ENCODE peak calls at places on chromosomes 2 and 18, in six cellular contexts. I, Q, E, G, N and W are unnamed samples.

GRCh38 chr2:119859528-119859927 is 99.8 kb downstream of the PTPN4 start:
- DNase-seq in I (no peak), Q (no peak), E (no peak), G (no peak), N (no peak), W (no peak)

GRCh38 chr2:225764346-225764745 is 364.8 kb downstream of the NYAP2 start:
- DNase-seq in I (no peak), Q (no peak), E (no peak), G (no peak), N (no peak), W (no peak)

GRCh38 chr2:146661494-146662096 is 1183.2 kb upstream of the ACVR2A start:
- DNase-seq in I (peak; percentile 60), Q (peak; percentile 37), E (no peak), G (peak; percentile 62), N (no peak), W (peak; percentile 50)

GRCh38 chr2:101790856-101791255 is 93.3 kb downstream of the MAP4K4 start:
- DNase-seq in I (peak; percentile 74), Q (no peak), E (no peak), G (no peak), N (no peak), W (no peak)

GRCh38 chr18:32937007-32937540 is 164.3 kb upstream of the KLHL14 start:
- DNase-seq in I (no peak), Q (no peak), E (no peak), G (peak; percentile 52), N (no peak), W (no peak)

GRCh38 chr2:96760986-96761832 is 507 bp downstream of the CNNM4 start:
- DNase-seq in I (no peak), Q (no peak), E (peak; percentile 50), G (peak; percentile 21), N (no peak), W (no peak)

GRCh38 chr18:9696701-9697100 is 11.4 kb upstream of the RAB31 start:
- DNase-seq in I (no peak), Q (no peak), E (no peak), G (no peak), N (no peak), W (no peak)

GRCh38 chr2:96715658-96716057 is 24.2 kb downstream of the LMAN2L start:
- DNase-seq in I (peak; percentile 24), Q (no peak), E (no peak), G (peak; percentile 23), N (no peak), W (no peak)

GRCh38 chr18:74219056-74219455 is 70.7 kb downstream of the TIMM21 start:
- DNase-seq in I (no peak), Q (no peak), E (no peak), G (no peak), N (no peak), W (no peak)

GRCh38 chr2:233477548-233478433 is 88.8 kb downstream of the USP40 start:
- DNase-seq in I (no peak), Q (no peak), E (no peak), G (no peak), N (no peak), W (no peak)

GRCh38 chr2:172893111-172893510 is 157.5 kb downstream of the RAPGEF4 start:
- DNase-seq in I (no peak), Q (no peak), E (no peak), G (no peak), N (no peak), W (no peak)

DNA sequence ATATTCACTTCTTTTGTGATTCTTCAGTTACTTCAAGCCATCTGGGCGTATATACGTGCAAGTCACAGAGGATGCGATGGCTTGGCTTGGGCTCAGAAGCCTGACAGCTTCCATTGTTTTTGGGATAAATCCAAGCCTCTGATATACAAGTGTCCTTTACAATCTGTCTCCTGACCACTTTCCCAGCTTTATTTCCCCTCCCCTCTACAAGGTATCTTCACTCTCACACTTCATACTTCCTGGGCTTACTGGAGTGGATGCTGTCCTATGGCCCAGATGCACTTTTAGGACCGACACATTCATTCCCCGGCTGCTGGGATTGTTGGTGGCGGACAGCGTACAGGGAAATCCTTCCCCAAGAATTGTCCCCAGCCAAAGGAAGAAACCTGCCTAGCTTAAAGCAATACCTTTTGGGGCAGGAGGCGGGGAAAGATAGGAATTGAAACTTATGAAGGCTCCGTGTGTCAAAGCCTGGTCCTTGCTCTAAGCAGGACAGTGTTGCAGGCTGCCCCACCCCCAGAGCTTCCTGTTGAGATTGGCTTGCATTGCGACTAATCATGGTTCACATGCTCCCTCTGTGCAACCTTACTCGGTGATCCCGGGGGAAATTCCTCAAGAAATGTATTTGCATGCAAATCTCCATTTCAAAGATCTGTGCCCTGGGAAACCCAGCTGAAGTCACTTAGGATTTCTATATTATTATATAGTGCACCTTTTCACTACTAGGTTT is 802.9 kb upstream of the ID2 start:
- DNase-seq in I (peak; percentile 5), Q (no peak), E (peak; percentile 90), G (no peak), N (peak; percentile 66), W (no peak)
- H3K18ac ChIP-seq in I (no peak overlapping the region), Q (no peak overlapping the region), E (peak overlapping the region; percentile 42), G (no peak overlapping the region), N (peak overlapping the region; percentile 84), W (no peak overlapping the region)

GRCh38 chr2:36965751-36966369 is 476 bp downstream of the STRN start:
- DNase-seq in I (no peak), Q (peak; percentile 59), E (peak; percentile 87), G (peak; percentile 41), N (peak; percentile 83), W (no peak)
- H3K4ac ChIP-seq in I (peak overlapping the region; percentile 66), Q (no peak overlapping the region), E (no peak overlapping the region), G (peak overlapping the region; percentile 87), N (peak overlapping the region; percentile 71), W (peak overlapping the region; percentile 96)

GRCh38 chr2:159840620-159841019 is 42.6 kb upstream of the CD302 start:
- DNase-seq in I (no peak), Q (no peak), E (no peak), G (no peak), N (no peak), W (no peak)
- H4K91ac ChIP-seq in I (no peak overlapping the region), Q (no peak overlapping the region), E (no peak overlapping the region), G (no peak overlapping the region), N (no peak overlapping the region), W (no peak overlapping the region)

GRCh38 chr2:43003702-43004101 is 211.3 kb upstream of the HAAO start:
- DNase-seq in I (no peak), Q (no peak), E (no peak), G (no peak), N (no peak), W (no peak)
- H3K18ac ChIP-seq in I (no peak overlapping the region), Q (no peak overlapping the region), E (no peak overlapping the region), G (no peak overlapping the region), N (no peak overlapping the region), W (no peak overlapping the region)